ENCODE peak calls at places on chromosomes 6 and 20, in four cellular contexts. G is stomach, J is esophagus muscularis mucosa, I is heart left ventricle. L is an unnamed sample.

GRCh38 chr6:167648506-167649278 is 178.0 kb upstream of the AFDN start:
- DNase-seq in G (no peak), J (no peak), I (no peak), L (no peak)

GRCh38 chr6:90110971-90111370 is 185.7 kb downstream of the BACH2 start:
- DNase-seq in G (no peak), J (no peak), I (no peak), L (no peak)

GRCh38 chr20:36471885-36472642 is 69.3 kb upstream of the MYL9 start:
- DNase-seq in G (no peak), J (no peak), I (no peak), L (no peak)

GRCh38 chr6:56887086-56887485 is 67.8 kb upstream of the BEND6 start:
- DNase-seq in G (no peak), J (no peak), I (no peak), L (no peak)

GRCh38 chr20:45095753-45096371 is 5.1 kb downstream of the KCNS1 start:
- DNase-seq in G (peak), J (no peak), I (peak), L (no peak)

GRCh38 chr6:156582509-156582992 is 194.6 kb upstream of the ARID1B start:
- DNase-seq in G (no peak), J (no peak), I (no peak), L (no peak)

GRCh38 chr6:53646606-53647005 is 18.9 kb downstream of the KLHL31 start:
- DNase-seq in G (no peak), J (no peak), I (no peak), L (no peak)

GRCh38 chr6:148559848-148560433 is 186.9 kb upstream of the UST start:
- DNase-seq in G (peak), J (peak), I (peak), L (peak)

GRCh38 chr6:38634518-38634917 is 5.2 kb downstream of the BTBD9 start:
- DNase-seq in G (no peak), J (no peak), I (no peak), L (no peak)

GRCh38 chr6:87766211-87766610 is 64.2 kb upstream of the AKIRIN2 start:
- DNase-seq in G (no peak), J (no peak), I (no peak), L (no peak)

GRCh38 chr6:5172057-5172683 is 87.0 kb downstream of the PPP1R3G start:
- DNase-seq in G (no peak), J (no peak), I (no peak), L (no peak)

GRCh38 chr6:5173862-5174643 is 86.7 kb downstream of the LYRM4 start:
- DNase-seq in G (no peak), J (no peak), I (no peak), L (no peak)

GRCh38 chr6:5174756-5175155 is 86.0 kb downstream of the LYRM4 start:
- DNase-seq in G (no peak), J (no peak), I (no peak), L (no peak)

GRCh38 chr6:5175635-5176034 is 85.1 kb downstream of the LYRM4 start:
- DNase-seq in G (no peak), J (no peak), I (no peak), L (no peak)

DNA sequence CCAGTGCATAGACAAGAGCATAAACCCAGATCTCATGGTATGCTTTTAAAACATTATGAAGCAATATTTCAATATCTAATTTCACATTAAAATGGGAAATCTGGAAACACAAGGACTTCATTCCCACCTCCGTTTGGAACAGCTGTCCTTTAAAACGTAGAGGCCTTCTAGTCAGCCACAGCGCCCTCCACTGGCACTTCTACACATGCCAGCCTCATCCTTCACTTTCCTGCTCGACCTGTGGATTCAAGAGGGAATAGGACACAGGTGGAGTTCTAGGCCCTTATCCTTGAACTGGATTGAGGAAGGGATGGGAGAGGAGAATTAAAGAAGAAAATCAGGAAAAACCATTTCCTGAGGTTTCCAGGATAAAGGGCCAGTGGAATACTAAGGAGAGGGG is 85.6 kb downstream of the LYRM4 start:
- DNase-seq in G (no peak), J (no peak), I (no peak), L (no peak)
- TF ChIP-seq CTCF in G (no peak), J (no peak), I (no peak), L (no peak)

GRCh38 chr6:47097092-47097945 is 55.2 kb upstream of the ADGRF1 start:
- DNase-seq in G (peak), J (no peak), I (peak), L (no peak)
- TF ChIP-seq POLR2A in G (no peak), J (no peak), I (no peak), L (no peak)

GRCh38 chr6:16187185-16187584 is 51.2 kb upstream of the GMPR start:
- DNase-seq in G (no peak), J (no peak), I (no peak), L (no peak)

GRCh38 chr6:16182428-16182827 is 53.5 kb downstream of the MYLIP start:
- DNase-seq in G (no peak), J (no peak), I (no peak), L (no peak)

GRCh38 chr6:16181429-16182359 is 52.8 kb downstream of the MYLIP start:
- DNase-seq in G (no peak), J (peak), I (no peak), L (no peak)

GRCh38 chr6:16184554-16184953 is 53.8 kb upstream of the GMPR start:
- DNase-seq in G (no peak), J (no peak), I (no peak), L (no peak)

GRCh38 chr6:16184129-16184528 is 54.3 kb upstream of the GMPR start:
- DNase-seq in G (peak), J (no peak), I (no peak), L (no peak)
- TF ChIP-seq CTCF in G (peak), J (peak), I (peak), L (no peak)

DNA sequence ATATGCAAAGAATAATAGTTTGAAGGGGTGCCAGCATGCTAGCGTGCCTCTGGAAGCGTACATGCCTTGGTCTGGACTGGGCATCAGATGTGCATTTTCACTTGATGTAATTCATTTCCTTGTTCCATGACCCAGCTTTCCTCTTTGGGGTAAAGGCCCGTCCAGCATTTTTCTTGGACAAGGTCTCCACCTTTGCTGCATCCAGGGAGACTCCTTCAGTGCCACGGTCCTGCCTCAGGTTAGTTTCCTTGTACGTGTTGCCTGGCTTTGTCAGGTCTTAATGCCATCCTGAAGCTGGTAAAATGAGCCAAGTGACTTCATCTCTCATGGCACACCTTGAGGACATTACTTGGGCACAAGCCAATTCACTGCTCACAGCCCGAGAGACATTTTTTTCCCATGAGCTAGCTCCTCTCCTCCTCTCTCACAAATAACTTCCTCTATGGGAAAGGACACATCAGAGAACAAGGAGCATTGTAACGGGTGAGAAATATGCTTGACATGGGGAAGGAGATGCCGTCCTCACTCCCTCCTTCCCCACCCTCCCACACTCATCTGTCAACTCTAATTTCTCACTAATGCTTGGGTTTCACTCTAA is 23.9 kb downstream of the EDN1 start:
- DNase-seq in G (peak), J (peak), I (no peak), L (no peak)
- TF ChIP-seq POLR2A in G (no peak), J (no peak), I (no peak), L (no peak)

DNA sequence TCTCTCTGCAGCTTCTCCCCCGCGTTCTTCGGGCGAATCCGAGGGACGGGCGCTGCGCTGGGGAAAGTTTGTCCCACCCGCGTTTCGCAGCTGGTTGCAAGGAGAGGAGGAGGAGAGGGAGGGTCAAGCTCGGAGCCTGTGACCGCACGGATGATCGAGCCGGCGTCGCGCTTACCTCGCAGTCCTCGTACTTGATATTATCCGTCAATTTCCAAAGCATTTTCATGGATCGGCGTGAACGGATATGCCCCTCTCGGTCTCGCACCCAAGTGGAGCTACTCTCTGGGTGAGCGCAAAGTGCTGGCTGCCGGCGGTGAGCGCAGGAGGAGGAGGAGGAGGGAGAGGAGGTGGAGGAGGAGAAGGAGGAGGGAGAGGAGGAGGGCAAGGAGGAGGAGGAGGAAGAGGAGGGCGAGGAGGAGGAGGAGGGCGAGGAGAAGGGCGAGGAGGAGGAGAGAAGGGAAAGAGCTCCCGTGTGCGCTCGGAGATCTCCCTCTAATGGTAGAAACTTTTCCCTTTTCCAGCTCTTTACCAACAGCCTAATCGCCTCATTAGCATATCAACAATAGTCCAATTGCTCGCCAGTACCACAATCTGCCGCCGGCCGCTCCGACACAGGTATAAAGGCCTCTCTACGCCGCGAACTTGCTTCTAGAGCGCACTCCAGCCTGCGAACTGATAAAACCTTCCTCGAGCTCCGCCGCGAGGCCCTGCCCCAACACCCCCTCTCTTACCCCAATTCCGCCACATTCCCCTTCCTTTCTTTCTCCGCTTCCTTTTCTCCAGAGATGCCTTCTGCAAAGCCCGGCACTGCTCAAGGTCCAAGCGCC is at the start of gene TFAP2A:
- DNase-seq in G (no peak), J (no peak), I (no peak), L (no peak)
- TF ChIP-seq CTCF in G (no peak), J (peak), I (no peak), L (no peak)

GRCh38 chr6:16694789-16695188 is 66.5 kb downstream of the ATXN1 start:
- DNase-seq in G (no peak), J (no peak), I (no peak), L (no peak)

GRCh38 chr6:16697437-16698162 is 63.7 kb downstream of the ATXN1 start:
- DNase-seq in G (no peak), J (no peak), I (no peak), L (no peak)

GRCh38 chr6:16700202-16700997 is 60.9 kb downstream of the ATXN1 start:
- DNase-seq in G (no peak), J (no peak), I (no peak), L (no peak)

GRCh38 chr6:16698163-16698533 is 63.1 kb downstream of the ATXN1 start:
- DNase-seq in G (no peak), J (no peak), I (no peak), L (no peak)

DNA sequence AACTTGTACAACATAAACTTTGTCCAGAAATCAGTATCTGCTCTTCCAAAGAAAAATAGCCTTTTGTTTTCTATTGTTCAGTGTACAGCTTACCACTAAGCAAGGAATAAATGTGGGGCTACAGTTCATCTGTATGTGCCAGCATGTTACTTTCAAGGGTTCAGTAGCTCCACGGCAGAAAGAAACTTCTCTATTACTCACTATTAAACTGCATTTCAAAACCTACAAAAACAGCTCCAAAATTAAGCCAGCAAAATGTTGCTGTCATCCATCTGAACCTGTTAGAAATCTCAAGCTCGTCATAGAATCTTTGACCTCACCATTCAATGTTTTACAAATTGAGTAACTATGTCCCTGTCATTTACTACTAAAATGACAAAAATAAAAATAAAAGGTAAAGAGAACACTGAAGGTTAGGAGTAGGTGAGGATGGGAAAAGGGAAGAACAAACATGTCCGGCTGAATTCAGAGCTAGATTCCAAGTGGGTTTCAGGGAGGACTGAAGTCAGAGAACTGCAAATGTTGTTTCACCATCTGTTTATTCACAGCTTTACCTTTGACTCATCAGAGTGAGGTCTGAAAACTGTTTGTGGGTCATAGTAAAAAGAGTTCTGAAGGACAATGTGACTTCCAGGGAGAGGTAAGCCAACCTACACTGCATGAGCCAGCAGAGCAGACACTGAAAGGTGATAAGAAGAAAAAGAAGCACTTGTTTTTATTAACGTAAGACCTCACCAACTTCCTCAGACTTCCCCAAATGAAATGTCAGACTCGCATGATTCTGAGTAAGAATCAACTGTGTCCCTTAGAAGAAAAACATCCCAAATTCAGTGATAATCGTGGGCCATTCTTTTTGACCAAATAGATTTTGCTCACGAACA is 62.0 kb downstream of the ATXN1 start:
- DNase-seq in G (no peak), J (no peak), I (no peak), L (no peak)
- TF ChIP-seq POLR2A in G (no peak), J (no peak), I (no peak), L (no peak)

GRCh38 chr6:117840541-117840983 is 66.5 kb upstream of the SLC35F1 start:
- DNase-seq in G (no peak), J (no peak), I (no peak), L (no peak)
- TF ChIP-seq CTCF in G (no peak), J (no peak), I (no peak), L (no peak)

DNA sequence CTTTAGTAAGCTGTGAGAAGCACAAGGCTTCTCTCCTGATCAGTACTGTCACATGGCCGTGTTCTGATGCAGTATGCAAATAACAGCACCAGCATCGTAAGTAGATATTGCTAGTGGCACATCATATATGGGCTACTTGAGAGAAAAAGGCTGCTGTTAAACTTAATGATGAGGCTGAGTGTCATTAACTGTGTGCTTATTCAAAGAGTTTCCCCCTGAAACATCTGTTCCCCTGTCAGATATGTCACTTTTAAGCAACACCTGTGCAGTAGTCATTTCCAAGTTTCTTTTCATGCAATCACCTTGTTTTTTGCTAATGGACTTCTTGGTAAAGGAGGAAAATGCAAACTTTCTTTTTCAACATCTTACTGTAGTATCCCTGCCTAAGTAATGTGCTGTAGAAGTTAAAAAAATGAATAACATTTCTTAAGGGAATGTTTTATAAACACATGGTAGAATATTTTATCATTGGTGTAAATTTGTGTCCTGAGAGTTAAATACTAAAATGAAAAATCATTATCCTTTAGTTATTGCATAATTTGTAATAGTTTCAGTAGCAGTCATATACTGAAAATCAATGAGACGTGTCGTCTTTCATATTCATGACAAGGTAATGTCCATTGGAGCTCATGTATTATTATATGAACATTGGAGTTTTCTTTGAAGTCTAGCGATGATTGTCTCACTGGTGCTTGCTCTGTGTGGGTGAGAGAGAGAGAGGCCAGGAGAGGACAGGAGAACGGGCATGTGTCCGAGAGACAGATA is 366.3 kb downstream of the CDKAL1 start:
- DNase-seq in G (no peak), J (no peak), I (no peak), L (no peak)
- TF ChIP-seq POLR2A in G (no peak), J (no peak), I (no peak), L (no peak)

L was measured in lower leg skin.